ENCODE peak calls at places on chromosomes 2 and 18, in nine cellular contexts. One of them, this sample, is unnamed.
A peak's percentile ranks its signal among the peaks of the same experiment; 100 is the strongest.

GRCh38 chr2:8132889-8133288 is 549.0 kb upstream of the ID2 start:
- DNase-seq in small intestine: no peak
- DNase-seq in GM23248: no peak
- DNase-seq in neural progenitor cell: no peak
- DNase-seq in NT2/D1: no peak
- DNase-seq in pancreas: no peak
- DNase-seq in adipocyte: no peak
- DNase-seq in psoas muscle: no peak
- DNase-seq in Panc1: no peak
- DNase-seq in this sample: no peak

GRCh38 chr18:49682301-49683190 is 120.7 kb downstream of the LIPG start:
- DNase-seq in pancreas: no peak
- DNase-seq in adipocyte: no peak
- DNase-seq in psoas muscle: no peak
- DNase-seq in Panc1: no peak
- DNase-seq in small intestine: peak; percentile 34
- DNase-seq in NT2/D1: no peak
- DNase-seq in neural progenitor cell: no peak
- DNase-seq in GM23248: peak; percentile 46
- DNase-seq in this sample: no peak

GRCh38 chr2:156896294-156896693 is 361.2 kb upstream of the GALNT5 start:
- DNase-seq in small intestine: no peak
- DNase-seq in Panc1: no peak
- DNase-seq in neural progenitor cell: no peak
- DNase-seq in pancreas: no peak
- DNase-seq in psoas muscle: no peak
- DNase-seq in NT2/D1: no peak
- DNase-seq in adipocyte: no peak
- DNase-seq in GM23248: no peak
- DNase-seq in this sample: no peak

GRCh38 chr2:120447122-120447785 is 101.3 kb downstream of the INHBB start:
- DNase-seq in Panc1: no peak
- DNase-seq in GM23248: peak; percentile 50
- DNase-seq in small intestine: no peak
- DNase-seq in psoas muscle: no peak
- DNase-seq in neural progenitor cell: no peak
- DNase-seq in pancreas: no peak
- DNase-seq in NT2/D1: no peak
- DNase-seq in adipocyte: no peak
- DNase-seq in this sample: no peak

GRCh38 chr2:187302619-187303018 is 145.4 kb downstream of the CALCRL start:
- DNase-seq in pancreas: no peak
- DNase-seq in NT2/D1: no peak
- DNase-seq in neural progenitor cell: no peak
- DNase-seq in adipocyte: peak; percentile 14
- DNase-seq in psoas muscle: no peak
- DNase-seq in small intestine: no peak
- DNase-seq in Panc1: no peak
- DNase-seq in GM23248: peak; percentile 39
- DNase-seq in this sample: no peak

GRCh38 chr2:167908786-167909185 is 338.6 kb downstream of the STK39 start:
- DNase-seq in neural progenitor cell: no peak
- DNase-seq in pancreas: no peak
- DNase-seq in adipocyte: no peak
- DNase-seq in small intestine: no peak
- DNase-seq in psoas muscle: no peak
- DNase-seq in NT2/D1: no peak
- DNase-seq in GM23248: no peak
- DNase-seq in Panc1: no peak
- DNase-seq in this sample: no peak

GRCh38 chr2:78817430-78817829 is 208.1 kb upstream of the REG3G start:
- DNase-seq in small intestine: no peak
- DNase-seq in psoas muscle: no peak
- DNase-seq in NT2/D1: no peak
- DNase-seq in GM23248: no peak
- DNase-seq in Panc1: no peak
- DNase-seq in adipocyte: no peak
- DNase-seq in neural progenitor cell: no peak
- DNase-seq in pancreas: no peak
- DNase-seq in this sample: no peak

GRCh38 chr18:12287684-12288405 is 20.2 kb upstream of the TUBB6 start:
- DNase-seq in pancreas: peak; percentile 66
- DNase-seq in neural progenitor cell: peak; percentile 63
- DNase-seq in small intestine: peak; percentile 53
- DNase-seq in GM23248: peak; percentile 96
- DNase-seq in psoas muscle: peak; percentile 83
- DNase-seq in NT2/D1: no peak
- DNase-seq in Panc1: no peak
- DNase-seq in adipocyte: peak; percentile 93
- DNase-seq in this sample: peak; percentile 54

GRCh38 chr2:240985881-240986786 is 12.3 kb upstream of the SNED1 start:
- DNase-seq in Panc1: no peak
- DNase-seq in NT2/D1: no peak
- DNase-seq in psoas muscle: peak; percentile 11
- DNase-seq in neural progenitor cell: no peak
- DNase-seq in GM23248: no peak
- DNase-seq in small intestine: no peak
- DNase-seq in adipocyte: no peak
- DNase-seq in pancreas: peak; percentile 23
- DNase-seq in this sample: no peak

GRCh38 chr18:72104851-72105250 is 439.3 kb downstream of the CBLN2 start:
- DNase-seq in adipocyte: no peak
- DNase-seq in small intestine: no peak
- DNase-seq in NT2/D1: no peak
- DNase-seq in pancreas: no peak
- DNase-seq in neural progenitor cell: no peak
- DNase-seq in GM23248: no peak
- DNase-seq in Panc1: no peak
- DNase-seq in psoas muscle: no peak
- DNase-seq in this sample: no peak

GRCh38 chr2:78263571-78263970 is 741.4 kb upstream of the LRRTM4 start:
- DNase-seq in NT2/D1: no peak
- DNase-seq in Panc1: no peak
- DNase-seq in GM23248: no peak
- DNase-seq in psoas muscle: no peak
- DNase-seq in small intestine: no peak
- DNase-seq in neural progenitor cell: no peak
- DNase-seq in adipocyte: no peak
- DNase-seq in pancreas: no peak
- DNase-seq in this sample: no peak

GRCh38 chr2:8309131-8309530 is 372.7 kb upstream of the ID2 start:
- DNase-seq in psoas muscle: no peak
- DNase-seq in neural progenitor cell: no peak
- DNase-seq in Panc1: no peak
- DNase-seq in adipocyte: no peak
- DNase-seq in small intestine: no peak
- DNase-seq in GM23248: no peak
- DNase-seq in pancreas: no peak
- DNase-seq in NT2/D1: no peak
- DNase-seq in this sample: no peak

GRCh38 chr2:23677836-23678235 is 249.1 kb downstream of the ATAD2B start:
- DNase-seq in NT2/D1: no peak
- DNase-seq in adipocyte: no peak
- DNase-seq in psoas muscle: no peak
- DNase-seq in small intestine: no peak
- DNase-seq in GM23248: no peak
- DNase-seq in pancreas: no peak
- DNase-seq in Panc1: no peak
- DNase-seq in neural progenitor cell: no peak
- DNase-seq in this sample: no peak

GRCh38 chr2:83471708-83472107 is 987.4 kb downstream of the SUCLG1 start:
- DNase-seq in pancreas: no peak
- DNase-seq in neural progenitor cell: no peak
- DNase-seq in GM23248: no peak
- DNase-seq in psoas muscle: no peak
- DNase-seq in small intestine: peak; percentile 35
- DNase-seq in adipocyte: no peak
- DNase-seq in Panc1: no peak
- DNase-seq in NT2/D1: no peak
- DNase-seq in this sample: no peak

GRCh38 chr2:216350214-216350789 is 22.0 kb downstream of the MARCHF4 start:
- DNase-seq in small intestine: peak; percentile 19
- DNase-seq in psoas muscle: no peak
- DNase-seq in Panc1: no peak
- DNase-seq in adipocyte: no peak
- DNase-seq in neural progenitor cell: no peak
- DNase-seq in pancreas: no peak
- DNase-seq in NT2/D1: no peak
- DNase-seq in GM23248: peak; percentile 84
- DNase-seq in this sample: no peak

GRCh38 chr2:37877457-37878315 is 47.4 kb upstream of the RMDN2 start:
- DNase-seq in adipocyte: peak; percentile 93
- DNase-seq in NT2/D1: no peak
- DNase-seq in psoas muscle: no peak
- DNase-seq in small intestine: peak; percentile 71
- DNase-seq in neural progenitor cell: peak; percentile 77
- DNase-seq in GM23248: peak; percentile 79
- DNase-seq in pancreas: no peak
- DNase-seq in Panc1: peak; percentile 32
- DNase-seq in this sample: peak; percentile 35

GRCh38 chr2:157627594-157628281 is 926 bp downstream of the ACVR1C start:
- DNase-seq in pancreas: peak; percentile 16
- DNase-seq in small intestine: peak; percentile 70
- DNase-seq in psoas muscle: no peak
- DNase-seq in Panc1: no peak
- DNase-seq in neural progenitor cell: peak; percentile 44
- DNase-seq in NT2/D1: no peak
- DNase-seq in GM23248: peak; percentile 38
- DNase-seq in adipocyte: peak; percentile 40
- DNase-seq in this sample: no peak

GRCh38 chr2:134231965-134232340 is 21.9 kb upstream of the MGAT5 start:
- DNase-seq in small intestine: no peak
- DNase-seq in Panc1: no peak
- DNase-seq in psoas muscle: no peak
- DNase-seq in pancreas: no peak
- DNase-seq in NT2/D1: no peak
- DNase-seq in neural progenitor cell: no peak
- DNase-seq in GM23248: peak; percentile 69
- DNase-seq in adipocyte: peak; percentile 42
- DNase-seq in this sample: no peak

GRCh38 chr2:221106241-221106640 is 465.9 kb downstream of the EPHA4 start:
- DNase-seq in psoas muscle: no peak
- DNase-seq in Panc1: no peak
- DNase-seq in neural progenitor cell: no peak
- DNase-seq in GM23248: no peak
- DNase-seq in NT2/D1: no peak
- DNase-seq in small intestine: no peak
- DNase-seq in adipocyte: no peak
- DNase-seq in pancreas: no peak
- DNase-seq in this sample: no peak

DNA sequence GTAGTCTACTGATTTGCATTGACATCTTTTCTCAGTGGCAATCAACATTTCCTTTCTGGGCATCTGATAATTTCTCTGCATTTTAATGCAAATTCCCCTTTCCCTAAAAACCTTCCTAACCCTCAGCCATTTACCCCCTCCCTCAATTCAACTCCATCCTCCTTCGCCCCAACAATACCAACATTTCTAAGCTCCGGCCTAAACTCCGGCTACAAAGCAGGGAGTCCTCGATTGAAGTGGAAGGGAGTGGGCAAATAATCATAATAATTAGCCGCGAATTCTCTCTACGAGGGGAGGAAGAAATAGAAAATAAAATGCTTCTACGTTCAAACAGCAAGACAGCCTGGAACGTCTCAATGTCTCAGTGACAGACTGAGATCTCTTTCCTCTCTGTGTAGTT is 4.6 kb downstream of the BCL11A start:
- DNase-seq in small intestine: no peak
- DNase-seq in pancreas: no peak
- DNase-seq in neural progenitor cell: no peak
- DNase-seq in psoas muscle: no peak
- DNase-seq in GM23248: no peak
- DNase-seq in Panc1: no peak
- DNase-seq in adipocyte: no peak
- DNase-seq in NT2/D1: no peak
- DNase-seq in this sample: no peak
- H3K4me3 ChIP-seq in small intestine: peak overlapping the region; percentile 62
- H3K4me3 ChIP-seq in pancreas: peak overlapping the region; percentile 73
- H3K4me3 ChIP-seq in neural progenitor cell: peak overlapping the region; percentile 59
- H3K4me3 ChIP-seq in psoas muscle: peak overlapping the region; percentile 85
- H3K4me3 ChIP-seq in GM23248: peak overlapping the region; percentile 82
- H3K4me3 ChIP-seq in Panc1: no peak overlapping the region
- H3K4me3 ChIP-seq in adipocyte: no peak overlapping the region
- H3K4me3 ChIP-seq in NT2/D1: peak overlapping the region; percentile 73
- H3K4me3 ChIP-seq in this sample: no peak overlapping the region

DNA sequence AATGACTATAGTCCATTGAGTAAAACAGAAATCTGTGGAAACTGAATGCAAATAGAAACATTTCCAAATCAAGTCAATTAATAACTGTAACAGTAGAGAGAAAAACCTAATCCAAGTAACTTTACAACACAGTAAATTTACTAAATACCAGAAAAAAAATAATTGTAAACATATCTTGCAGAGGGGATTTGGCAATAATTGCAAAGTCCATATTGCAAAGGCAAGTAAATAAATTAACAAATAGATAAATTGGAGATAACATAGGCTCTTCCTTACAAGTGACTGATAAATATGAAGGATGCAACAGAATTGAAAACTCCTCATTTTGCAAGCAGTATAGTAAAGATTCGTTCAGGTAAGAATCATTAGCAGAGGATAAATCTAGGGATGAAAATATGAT is 65.0 kb downstream of the SMC6 start:
- DNase-seq in adipocyte: no peak
- DNase-seq in GM23248: no peak
- DNase-seq in NT2/D1: no peak
- DNase-seq in Panc1: no peak
- DNase-seq in psoas muscle: no peak
- DNase-seq in pancreas: no peak
- DNase-seq in small intestine: no peak
- DNase-seq in neural progenitor cell: no peak
- DNase-seq in this sample: no peak
- H3K36me3 ChIP-seq in adipocyte: peaks cover 41% of the 10 kb centered on the region
- H3K36me3 ChIP-seq in GM23248: peaks cover 35% of the 10 kb centered on the region
- H3K36me3 ChIP-seq in NT2/D1: peaks cover 25% of the 10 kb centered on the region
- H3K36me3 ChIP-seq in Panc1: peaks cover 13% of the 10 kb centered on the region
- H3K36me3 ChIP-seq in psoas muscle: peaks cover 52% of the 10 kb centered on the region
- H3K36me3 ChIP-seq in pancreas: no peaks in the 10 kb centered on the region
- H3K36me3 ChIP-seq in small intestine: peaks cover 8% of the 10 kb centered on the region
- H3K36me3 ChIP-seq in neural progenitor cell: peaks cover 4% of the 10 kb centered on the region
- H3K36me3 ChIP-seq in this sample: peaks cover 9% of the 10 kb centered on the region

GRCh38 chr2:150482111-150482510 is 5.4 kb downstream of the RND3 start:
- DNase-seq in psoas muscle: no peak
- DNase-seq in small intestine: no peak
- DNase-seq in Panc1: no peak
- DNase-seq in neural progenitor cell: no peak
- DNase-seq in adipocyte: no peak
- DNase-seq in NT2/D1: no peak
- DNase-seq in GM23248: no peak
- DNase-seq in pancreas: no peak
- DNase-seq in this sample: no peak
- H3K4me3 ChIP-seq in psoas muscle: no peak overlapping the region
- H3K4me3 ChIP-seq in small intestine: no peak overlapping the region
- H3K4me3 ChIP-seq in Panc1: no peak overlapping the region
- H3K4me3 ChIP-seq in neural progenitor cell: no peak overlapping the region
- H3K4me3 ChIP-seq in adipocyte: peak overlapping the region; percentile 57
- H3K4me3 ChIP-seq in NT2/D1: no peak overlapping the region
- H3K4me3 ChIP-seq in GM23248: peak overlapping the region; percentile 92
- H3K4me3 ChIP-seq in pancreas: no peak overlapping the region
- H3K4me3 ChIP-seq in this sample: no peak overlapping the region

DNA sequence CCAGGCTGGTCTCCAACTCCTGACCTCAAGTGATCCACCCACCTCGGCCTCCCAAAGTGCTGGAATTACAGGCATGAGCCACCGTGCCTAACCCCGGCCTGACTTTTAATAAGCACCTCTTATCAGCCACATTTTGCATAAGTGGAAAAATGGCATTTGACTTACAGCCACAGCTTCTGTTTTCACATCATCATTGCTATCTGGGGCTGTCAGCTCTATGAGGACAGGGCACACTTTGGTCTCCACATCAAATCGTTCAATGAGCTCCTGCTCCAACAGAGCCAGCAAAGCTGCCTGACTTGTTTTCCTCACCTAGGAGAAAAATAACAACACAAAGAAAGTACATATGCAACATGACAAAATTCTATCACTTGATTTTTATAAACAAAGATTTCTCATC is 26.4 kb downstream of the PPP4R1 start:
- DNase-seq in neural progenitor cell: no peak
- DNase-seq in psoas muscle: no peak
- DNase-seq in GM23248: no peak
- DNase-seq in NT2/D1: no peak
- DNase-seq in pancreas: no peak
- DNase-seq in Panc1: no peak
- DNase-seq in small intestine: no peak
- DNase-seq in adipocyte: no peak
- DNase-seq in this sample: no peak
- H3K36me3 ChIP-seq in neural progenitor cell: peaks cover 20% of the 10 kb centered on the region
- H3K36me3 ChIP-seq in psoas muscle: peaks cover 76% of the 10 kb centered on the region
- H3K36me3 ChIP-seq in GM23248: peaks cover 37% of the 10 kb centered on the region
- H3K36me3 ChIP-seq in NT2/D1: peaks cover 59% of the 10 kb centered on the region
- H3K36me3 ChIP-seq in pancreas: no peaks in the 10 kb centered on the region
- H3K36me3 ChIP-seq in Panc1: peaks cover 15% of the 10 kb centered on the region
- H3K36me3 ChIP-seq in small intestine: peaks cover 5% of the 10 kb centered on the region
- H3K36me3 ChIP-seq in adipocyte: peaks cover 76% of the 10 kb centered on the region
- H3K36me3 ChIP-seq in this sample: peaks cover 6% of the 10 kb centered on the region